ENCODE peak calls at places on chromosome 1, in six cellular contexts. Q is NCI-H1092 treated with DMSO at 0.1 percent for 48 hours, P is Right ventricle myocardium superior, Y is T-cell, H is NCI-H1105, C is type B pancreatic cell. V is an unnamed sample.

GRCh38 chr1:157312270-157312812 is 174.1 kb upstream of the ETV3 start:
- DNase-seq in H (no peak), Y (no peak), C (no peak), Q (no peak), P (no peak), V (no peak)

GRCh38 chr1:231106347-231106746 is 55.5 kb upstream of the TRIM67 start:
- DNase-seq in C (no peak), P (no peak), Y (no peak), H (no peak), Q (no peak), V (no peak)

GRCh38 chr1:206921772-206922265 is at the start of gene FCMR:
- DNase-seq in Q (no peak), Y (peak), H (no peak), P (no peak), C (no peak), V (no peak)

GRCh38 chr1:10679521-10680220 is 116.8 kb downstream of the CASZ1 start:
- DNase-seq in H (peak), Y (no peak), C (no peak), Q (peak), P (no peak), V (peak)

GRCh38 chr1:228955691-228956090 is 220.4 kb downstream of the RHOU start:
- DNase-seq in Q (no peak), P (no peak), C (no peak), H (no peak), Y (no peak), V (no peak)

GRCh38 chr1:230166366-230167132 is 99.5 kb downstream of the GALNT2 start:
- DNase-seq in C (no peak), Q (no peak), Y (no peak), P (no peak), H (no peak), V (no peak)

GRCh38 chr1:156670359-156670758 is 6.8 kb downstream of the NES start:
- DNase-seq in P (no peak), Y (no peak), Q (no peak), H (no peak), C (no peak), V (no peak)

GRCh38 chr1:92701147-92701546 is 83.8 kb downstream of the EVI5 start:
- DNase-seq in Y (no peak), H (no peak), Q (no peak), P (no peak), C (no peak), V (no peak)

GRCh38 chr1:109509176-109510134 is at the start of gene AMIGO1:
- DNase-seq in H (peak), C (no peak), Y (peak), P (peak), Q (peak), V (peak)

GRCh38 chr1:233796146-233796798 is 108.2 kb upstream of the SLC35F3 start:
- DNase-seq in Q (no peak), P (no peak), H (no peak), Y (no peak), C (no peak), V (no peak)